ENCODE peak calls at places on chromosomes 1 and 21, in four cellular contexts. N, U, S and X are unnamed samples.
A peak's percentile ranks its signal among the peaks of the same experiment; 100 is the strongest.

GRCh38 chr21:31780944-31781343 is 49.0 kb upstream of the SCAF4 start:
- DNase-seq in N (peak; percentile 68), U (no peak), S (no peak), X (no peak)

GRCh38 chr1:3599286-3599811 is 12.0 kb downstream of the MEGF6 start:
- DNase-seq in N (no peak), U (no peak), S (no peak), X (no peak)

GRCh38 chr21:42815217-42815616 is 64.1 kb downstream of the WDR4 start:
- DNase-seq in N (no peak), U (no peak), S (no peak), X (no peak)

GRCh38 chr1:29973406-29973805 is 737.1 kb downstream of the PTPRU start:
- DNase-seq in N (no peak), U (no peak), S (no peak), X (no peak)

GRCh38 chr1:31027693-31028526 is 37.6 kb downstream of the PUM1 start:
- DNase-seq in N (no peak), U (no peak), S (no peak), X (no peak)

GRCh38 chr1:84773195-84773594 is 82.9 kb upstream of the SSX2IP start:
- DNase-seq in N (no peak), U (no peak), S (no peak), X (no peak)

GRCh38 chr1:42172394-42173133 is 8.0 kb upstream of the GUCA2A start:
- DNase-seq in N (no peak), U (no peak), S (no peak), X (peak; percentile 18)

GRCh38 chr1:96715482-96715881 is 6.1 kb upstream of the PTBP2 start:
- DNase-seq in N (no peak), U (no peak), S (no peak), X (no peak)

GRCh38 chr21:32888971-32889370 is 117.4 kb upstream of the PAXBP1 start:
- DNase-seq in N (no peak), U (no peak), S (no peak), X (no peak)

GRCh38 chr1:205398586-205398985 is 23.3 kb downstream of the LEMD1 start:
- DNase-seq in N (no peak), U (no peak), S (no peak), X (no peak)

GRCh38 chr1:223259462-223259861 is 104.5 kb downstream of the SUSD4 start:
- DNase-seq in N (no peak), U (no peak), S (no peak), X (no peak)

GRCh38 chr1:228082260-228082974 is at the start of gene ARF1:
- DNase-seq in N (peak; percentile 98), U (peak; percentile 95), S (peak; percentile 58), X (peak; percentile 95)

GRCh38 chr1:78286686-78287085 is 204.1 kb upstream of the PTGFR start:
- DNase-seq in N (no peak), U (no peak), S (no peak), X (no peak)

GRCh38 chr1:57857809-57858208 is 433.9 kb upstream of the DAB1 start:
- DNase-seq in N (no peak), U (no peak), S (no peak), X (no peak)

GRCh38 chr21:34843562-34843961 is 174.8 kb downstream of the CLIC6 start:
- DNase-seq in N (no peak), U (no peak), S (no peak), X (no peak)

GRCh38 chr1:233409540-233409939 is 82.0 kb downstream of the MAP3K21 start:
- DNase-seq in N (peak; percentile 27), U (no peak), S (no peak), X (no peak)

GRCh38 chr1:186792870-186793581 is 35.7 kb upstream of the PLA2G4A start:
- DNase-seq in N (no peak), U (no peak), S (no peak), X (no peak)

GRCh38 chr1:26274801-26275425 is 5.0 kb upstream of the SH3BGRL3 start:
- DNase-seq in N (no peak), U (no peak), S (no peak), X (no peak)

GRCh38 chr1:183689770-183690204 is 36.7 kb upstream of the APOBEC4 start:
- DNase-seq in N (peak; percentile 52), U (peak; percentile 20), S (no peak), X (no peak)

GRCh38 chr21:36980280-36981048 is 14.0 kb upstream of the HLCS start:
- DNase-seq in N (no peak), U (peak; percentile 33), S (no peak), X (peak; percentile 43)

GRCh38 chr1:185681034-185681633 is 53.1 kb upstream of the HMCN1 start:
- DNase-seq in N (peak; percentile 54), U (no peak), S (no peak), X (peak; percentile 20)

GRCh38 chr21:39336457-39337008 is 12.4 kb downstream of the HMGN1 start:
- DNase-seq in N (no peak), U (no peak), S (no peak), X (no peak)

GRCh38 chr1:94205639-94206038 is 31.7 kb downstream of the ARHGAP29 start:
- DNase-seq in N (no peak), U (no peak), S (no peak), X (no peak)

DNA sequence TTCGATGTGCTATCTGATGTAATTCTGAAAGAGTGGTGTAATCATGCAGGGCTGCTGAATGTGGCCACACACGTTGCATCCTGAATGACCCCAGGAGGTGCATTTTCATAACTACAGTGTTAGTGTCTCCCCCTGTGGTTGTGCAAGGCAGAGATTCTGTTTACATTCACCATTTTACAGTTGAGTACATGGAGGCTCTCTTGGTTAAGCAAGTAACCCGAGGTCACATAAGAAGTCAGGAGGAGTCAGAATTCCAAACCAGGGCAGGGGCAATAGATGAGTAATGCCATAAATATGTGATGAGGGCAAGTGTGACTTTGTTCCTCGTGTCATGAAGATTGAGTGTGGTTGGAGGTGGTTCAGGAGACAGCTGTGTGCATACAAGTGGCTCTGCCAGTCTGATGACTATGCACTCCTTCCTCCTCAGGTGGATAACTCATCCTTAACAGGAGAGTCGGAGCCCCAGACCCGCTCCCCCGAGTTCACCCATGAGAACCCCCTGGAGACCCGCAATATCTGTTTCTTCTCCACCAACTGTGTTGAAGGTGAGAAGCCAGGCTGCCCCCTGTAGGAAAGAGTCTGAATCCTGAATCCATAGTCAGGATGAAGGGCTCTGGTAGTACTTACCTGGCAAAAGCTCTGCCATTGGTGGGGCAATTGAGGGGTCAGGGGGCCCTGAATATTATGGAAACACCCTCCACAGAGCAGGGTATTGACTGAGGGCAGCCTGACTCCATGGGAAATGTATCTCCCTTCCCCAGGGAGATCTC is 9.3 kb downstream of the ATP1A2 start:
- DNase-seq in N (no peak), U (no peak), S (no peak), X (no peak)
- TF ChIP-seq CTCF in N (peak; percentile 2), U (no peak), S (no peak), X (no peak)

GRCh38 chr1:90474731-90475130 is 242.4 kb downstream of the BARHL2 start:
- DNase-seq in N (no peak), U (no peak), S (no peak), X (no peak)

GRCh38 chr1:90476994-90477393 is 240.1 kb downstream of the BARHL2 start:
- DNase-seq in N (no peak), U (no peak), S (no peak), X (no peak)

GRCh38 chr1:90476411-90476810 is 240.7 kb downstream of the BARHL2 start:
- DNase-seq in N (no peak), U (no peak), S (no peak), X (no peak)

GRCh38 chr1:90474158-90474557 is 242.9 kb downstream of the BARHL2 start:
- DNase-seq in N (no peak), U (no peak), S (no peak), X (no peak)

GRCh38 chr1:90475623-90476022 is 241.5 kb downstream of the BARHL2 start:
- DNase-seq in N (no peak), U (no peak), S (no peak), X (no peak)
- TF ChIP-seq CTCF in N (no peak), U (no peak), S (no peak), X (peak; percentile 21)

GRCh38 chr1:179090522-179090921 is 8.7 kb downstream of the TOR3A start:
- DNase-seq in N (no peak), U (no peak), S (no peak), X (no peak)
- TF ChIP-seq CTCF in N (no peak), U (no peak), S (no peak), X (no peak)

DNA sequence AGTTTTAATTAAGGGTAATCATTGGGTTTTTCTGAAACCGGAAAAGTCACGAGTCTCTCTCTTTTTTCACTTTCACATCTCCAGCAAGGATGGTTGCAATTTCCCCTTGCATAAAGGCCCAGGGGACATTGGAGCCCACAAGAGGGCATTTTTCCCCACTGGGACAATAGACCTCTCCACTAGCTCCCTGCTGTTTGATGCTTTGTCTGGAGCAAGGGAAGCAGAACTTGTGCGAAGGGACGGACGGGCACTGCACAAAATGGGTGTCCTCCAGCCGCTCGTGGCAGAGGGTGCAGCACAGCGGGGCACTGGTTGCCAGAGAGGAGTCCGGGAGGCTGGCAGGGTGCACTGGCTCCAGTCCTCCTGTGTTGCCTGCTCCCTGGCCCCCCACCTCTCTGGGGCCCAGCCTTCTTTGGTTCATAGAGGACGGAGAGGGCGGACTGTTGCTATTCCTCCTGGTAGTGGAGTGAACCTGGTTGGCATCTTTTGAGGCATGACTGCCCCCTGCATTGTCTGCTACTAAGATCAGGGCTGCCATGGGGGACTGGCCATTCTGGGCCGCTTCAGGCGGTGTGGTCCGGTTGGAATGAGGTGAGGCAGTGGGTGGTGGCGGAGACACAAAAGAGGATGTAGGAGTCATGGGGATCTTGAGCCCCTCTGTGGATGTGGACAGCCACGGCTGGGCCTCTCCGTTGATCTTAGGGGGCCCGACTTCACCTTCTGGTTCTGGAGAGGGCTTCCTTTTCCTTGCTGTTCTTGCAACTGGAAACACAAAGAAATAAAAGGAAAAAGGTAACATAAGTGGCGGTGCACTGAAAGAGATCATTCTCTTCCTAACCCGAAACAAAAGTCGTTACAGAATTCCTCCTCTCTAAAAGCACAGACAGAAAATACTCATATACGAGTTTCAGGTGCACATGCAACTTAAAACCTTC is 2.6 kb downstream of the IRF2BP2 start:
- DNase-seq in N (peak; percentile 69), U (peak; percentile 68), S (no peak), X (peak; percentile 20)
- TF ChIP-seq CTCF in N (peak; percentile 43), U (peak; percentile 68), S (no peak), X (no peak)

GRCh38 chr1:178382372-178382771 is 114.4 kb downstream of the CLEC20A start:
- DNase-seq in N (no peak), U (no peak), S (no peak), X (no peak)

GRCh38 chr1:178389441-178389840 is 107.3 kb downstream of the CLEC20A start:
- DNase-seq in N (no peak), U (no peak), S (no peak), X (no peak)

GRCh38 chr1:178388398-178389161 is 108.2 kb downstream of the CLEC20A start:
- DNase-seq in N (no peak), U (no peak), S (no peak), X (no peak)

GRCh38 chr1:178379807-178380206 is 117.0 kb downstream of the CLEC20A start:
- DNase-seq in N (no peak), U (no peak), S (no peak), X (peak; percentile 54)

DNA sequence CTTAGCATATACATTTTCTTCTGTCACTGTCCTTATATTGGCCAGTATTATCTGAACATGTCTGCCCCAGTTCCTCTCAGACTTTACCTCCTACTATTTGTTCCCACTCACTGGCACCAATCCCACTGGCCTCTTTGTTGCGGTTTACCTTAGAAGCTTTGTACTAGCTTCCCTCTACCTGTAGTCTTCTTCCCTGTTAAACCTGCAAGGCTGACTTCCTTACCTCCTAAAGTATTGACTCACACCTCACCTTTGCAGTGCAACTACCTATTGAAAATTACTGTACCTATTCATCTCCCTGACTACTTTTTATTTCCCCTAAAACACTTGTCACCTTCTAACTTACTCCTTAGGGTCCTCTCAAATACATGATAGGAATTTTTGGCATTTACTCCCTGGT is 111.1 kb downstream of the CLEC20A start:
- DNase-seq in N (no peak), U (no peak), S (no peak), X (no peak)
- TF ChIP-seq CTCF in N (no peak), U (no peak), S (no peak), X (no peak)

GRCh38 chr1:60924165-60924564 is 158.2 kb upstream of the NFIA start:
- DNase-seq in N (no peak), U (no peak), S (no peak), X (no peak)
- TF ChIP-seq CTCF in N (no peak), U (no peak), S (no peak), X (no peak)